ENCODE peak calls at places on chromosomes 7 and 10, in four cellular contexts. L is hypothalamus, F is T-cell, D is Peyer's patch. Z is an unnamed sample.

GRCh38 chr10:79191951-79192676 is 123.3 kb downstream of the ZMIZ1 start:
- DNase-seq in L (no peak), F (no peak), D (no peak), Z (no peak)

GRCh38 chr7:31335889-31336201 is 4.7 kb downstream of the NEUROD6 start:
- DNase-seq in L (no peak), F (no peak), D (no peak), Z (no peak)

GRCh38 chr10:112949128-112949823 is 771 bp upstream of the TCF7L2 start:
- DNase-seq in L (no peak), F (no peak), D (no peak), Z (no peak)

GRCh38 chr10:74067373-74068370 is 69.8 kb downstream of the VCL start:
- DNase-seq in L (no peak), F (no peak), D (no peak), Z (no peak)

GRCh38 chr10:48518926-48519730 is 85.7 kb downstream of the ARHGAP22 start:
- DNase-seq in L (no peak), F (no peak), D (peak; percentile 17), Z (no peak)

GRCh38 chr10:96374639-96374984 is 15.8 kb upstream of the OPALIN start:
- DNase-seq in L (no peak), F (no peak), D (no peak), Z (no peak)

GRCh38 chr7:100476903-100477870 is 1.8 kb downstream of the TSC22D4 start:
- DNase-seq in L (no peak), F (peak; percentile 47), D (peak; percentile 62), Z (peak; percentile 80)

GRCh38 chr10:5976689-5977470 is 463 bp downstream of the IL15RA start:
- DNase-seq in L (peak; percentile 27), F (peak; percentile 39), D (peak; percentile 77), Z (peak; percentile 59)

GRCh38 chr7:144513332-144513731 is 109.8 kb upstream of the NOBOX start:
- DNase-seq in L (peak; percentile 6), F (no peak), D (no peak), Z (no peak)

GRCh38 chr10:125014984-125015944 is 73.3 kb downstream of the ZRANB1 start:
- DNase-seq in L (peak; percentile 56), F (peak; percentile 35), D (no peak), Z (no peak)

GRCh38 chr7:1246170-1246870 is 13.6 kb downstream of the UNCX start:
- DNase-seq in L (no peak), F (no peak), D (no peak), Z (no peak)

GRCh38 chr7:2046581-2047271 is 186.0 kb downstream of the MAD1L1 start:
- DNase-seq in L (no peak), F (no peak), D (no peak), Z (no peak)

GRCh38 chr10:114458955-114459354 is 54.7 kb upstream of the AFAP1L2 start:
- DNase-seq in L (no peak), F (peak; percentile 26), D (peak; percentile 61), Z (peak; percentile 55)

GRCh38 chr10:128463991-128464755 is 337.9 kb upstream of the MKI67 start:
- DNase-seq in L (no peak), F (peak; percentile 21), D (peak; percentile 58), Z (peak; percentile 10)

GRCh38 chr7:17774248-17774647 is 166.0 kb downstream of the SNX13 start:
- DNase-seq in L (no peak), F (no peak), D (no peak), Z (no peak)

GRCh38 chr7:79317728-79318127 is 135.7 kb downstream of the MAGI2 start:
- DNase-seq in L (no peak), F (no peak), D (no peak), Z (no peak)

GRCh38 chr7:66167773-66168367 is 37.3 kb upstream of the TPST1 start:
- DNase-seq in L (no peak), F (no peak), D (no peak), Z (no peak)

GRCh38 chr10:112663181-112663879 is 216.3 kb downstream of the VTI1A start:
- DNase-seq in L (no peak), F (no peak), D (no peak), Z (no peak)

GRCh38 chr10:72334832-72335393 is 19.8 kb downstream of the DNAJB12 start:
- DNase-seq in L (peak; percentile 75), F (peak; percentile 94), D (peak; percentile 97), Z (peak; percentile 91)

GRCh38 chr7:46651070-46651469 is 730.0 kb upstream of the IGFBP3 start:
- DNase-seq in L (no peak), F (no peak), D (peak; percentile 79), Z (no peak)

GRCh38 chr10:3068968-3069737 is 1.8 kb downstream of the PFKP start:
- DNase-seq in L (peak; percentile 46), F (peak; percentile 18), D (no peak), Z (peak; percentile 59)

GRCh38 chr10:13808556-13809391 is 222.0 kb downstream of the PRPF18 start:
- DNase-seq in L (no peak), F (no peak), D (no peak), Z (no peak)

Z was measured in activated naive CD8-positive, alpha-beta T cell treated with anti-CD3 and anti-CD28 coated beads, Interleukin-2, amount 50 U/mL, for 24 hours.